ENCODE peak calls at places on chromosome 2, in six cellular contexts. Z, A, G, S, B and R are unnamed samples. For H3K4me1, the result is how much of the 10 kb centered on the place peaks cover.

GRCh38 chr2:44804406-44805235 is 136.9 kb upstream of the SIX3 start:
- DNase-seq in A (no peak), S (no peak), G (no peak), B (no peak), Z (no peak), R (no peak)

GRCh38 chr2:214557884-214558283 is 147.0 kb downstream of the VWC2L start:
- DNase-seq in G (no peak), B (no peak), Z (no peak), S (no peak), A (no peak), R (no peak)

GRCh38 chr2:64457518-64457917 is 3.6 kb downstream of the LGALSL start:
- DNase-seq in Z (no peak), A (no peak), S (no peak), G (no peak), B (no peak), R (no peak)

GRCh38 chr2:69514406-69514805 is 77.2 kb upstream of the NFU1 start:
- DNase-seq in G (peak), Z (peak), B (peak), A (no peak), S (peak), R (no peak)

GRCh38 chr2:68828887-68829708 is 42.1 kb downstream of the BMP10 start:
- DNase-seq in Z (peak), B (peak), A (peak), G (peak), S (peak), R (peak)

GRCh38 chr2:240701091-240701735 is 9.5 kb downstream of the AQP12A start:
- DNase-seq in S (no peak), A (no peak), Z (peak), G (peak), B (no peak), R (no peak)

GRCh38 chr2:73070651-73071451 is 661 bp downstream of the SFXN5 start:
- DNase-seq in Z (peak), G (peak), S (peak), B (peak), A (peak), R (no peak)

GRCh38 chr2:56015631-56016251 is 92.2 kb upstream of the EFEMP1 start:
- DNase-seq in G (no peak), S (no peak), B (no peak), Z (no peak), A (no peak), R (no peak)

GRCh38 chr2:197255550-197255949 is 55.0 kb downstream of the ANKRD44 start:
- DNase-seq in B (peak), Z (no peak), G (peak), S (peak), A (peak), R (no peak)

GRCh38 chr2:152421521-152422367 is 86.8 kb downstream of the FMNL2 start:
- DNase-seq in Z (no peak), S (peak), A (peak), G (no peak), B (no peak), R (peak)

GRCh38 chr2:25073025-25073424 is 31.1 kb downstream of the EFR3B start:
- DNase-seq in Z (no peak), G (no peak), B (no peak), S (no peak), A (no peak), R (no peak)

GRCh38 chr2:105812180-105813044 is 67.7 kb downstream of the NCK2 start:
- DNase-seq in Z (peak), B (no peak), A (peak), G (no peak), S (peak), R (no peak)

GRCh38 chr2:96580771-96581170 is 44.2 kb downstream of the ARID5A start:
- DNase-seq in A (no peak), B (peak), Z (no peak), G (no peak), S (peak), R (no peak)

GRCh38 chr2:215604631-215605030 is 168.8 kb upstream of the FN1 start:
- DNase-seq in A (no peak), G (no peak), B (no peak), Z (no peak), S (no peak), R (no peak)

GRCh38 chr2:190344275-190344827 is 962 bp downstream of the INPP1 start:
- DNase-seq in Z (no peak), S (no peak), A (peak), G (no peak), B (no peak), R (no peak)

GRCh38 chr2:98805412-98806265 is 74.7 kb upstream of the MGAT4A start:
- DNase-seq in A (peak), S (peak), Z (no peak), G (no peak), B (no peak), R (no peak)

GRCh38 chr2:86782748-86783147 is 8.0 kb downstream of the CD8A start:
- DNase-seq in G (no peak), S (no peak), Z (no peak), A (no peak), B (no peak), R (no peak)

GRCh38 chr2:226583715-226584114 is 215.9 kb downstream of the IRS1 start:
- DNase-seq in G (no peak), Z (no peak), B (no peak), S (peak), A (no peak), R (no peak)

GRCh38 chr2:69196327-69197117 is 183.5 kb downstream of the ANTXR1 start:
- DNase-seq in B (no peak), S (peak), Z (no peak), A (no peak), G (no peak), R (no peak)

GRCh38 chr2:15251753-15252152 is 309.4 kb downstream of the NBAS start:
- DNase-seq in S (no peak), G (no peak), Z (no peak), A (no peak), B (no peak), R (no peak)

GRCh38 chr2:208426414-208426813 is 19.8 kb downstream of the PTH2R start:
- DNase-seq in S (no peak), A (no peak), B (no peak), Z (no peak), G (no peak), R (no peak)

GRCh38 chr2:226435146-226435545 is 364.5 kb downstream of the IRS1 start:
- DNase-seq in A (no peak), S (no peak), G (no peak), Z (no peak), B (no peak), R (no peak)

GRCh38 chr2:214482716-214483115 is 71.9 kb downstream of the VWC2L start:
- DNase-seq in B (no peak), Z (no peak), G (no peak), A (no peak), S (no peak), R (no peak)

GRCh38 chr2:132415256-132416079 is 1.1 kb upstream of the GPR39 start:
- DNase-seq in A (no peak), Z (no peak), G (no peak), B (no peak), S (peak), R (no peak)

GRCh38 chr2:224309216-224309615 is 92.7 kb downstream of the FAM124B start:
- DNase-seq in A (no peak), G (no peak), S (peak), Z (no peak), B (no peak), R (no peak)

GRCh38 chr2:241595600-241596140 is 37.1 kb downstream of the BOK start:
- DNase-seq in G (no peak), B (peak), Z (no peak), A (no peak), S (no peak), R (no peak)

GRCh38 chr2:233801357-233802131 is 23.4 kb downstream of the MROH2A start:
- DNase-seq in A (no peak), Z (peak), S (no peak), G (no peak), B (no peak), R (no peak)

GRCh38 chr2:18237298-18237697 is 323.2 kb downstream of the RDH14 start:
- DNase-seq in Z (no peak), A (no peak), S (no peak), B (no peak), G (no peak), R (no peak)

GRCh38 chr2:234289789-234290188 is 207.1 kb downstream of the ARL4C start:
- DNase-seq in Z (no peak), G (peak), B (no peak), A (peak), S (peak), R (peak)

GRCh38 chr2:235654115-235654514 is 160.3 kb downstream of the AGAP1 start:
- DNase-seq in A (no peak), S (peak), B (no peak), Z (no peak), G (no peak), R (no peak)

GRCh38 chr2:231795525-231796327 is 9.5 kb downstream of the COPS7B start:
- DNase-seq in A (peak), G (no peak), Z (no peak), S (peak), B (no peak), R (peak)

GRCh38 chr2:154125900-154126299 is 254.2 kb downstream of the GALNT13 start:
- DNase-seq in B (no peak), G (no peak), A (no peak), S (peak), Z (no peak), R (no peak)

GRCh38 chr2:26623541-26624497 is 17.3 kb downstream of the CIB4 start:
- DNase-seq in G (peak), S (no peak), B (peak), Z (peak), A (peak), R (no peak)

GRCh38 chr2:81324046-81324445 is 1019.5 kb upstream of the LRRTM1 start:
- DNase-seq in B (peak), S (no peak), G (no peak), Z (no peak), A (no peak), R (no peak)

GRCh38 chr2:64391459-64391858 is 62.5 kb upstream of the LGALSL start:
- DNase-seq in Z (no peak), A (no peak), G (no peak), B (no peak), S (peak), R (no peak)

GRCh38 chr2:59885536-59885935 is 667.9 kb downstream of the BCL11A start:
- DNase-seq in S (no peak), G (no peak), Z (no peak), A (no peak), B (peak), R (no peak)

GRCh38 chr2:196967126-196967525 is 40.6 kb upstream of the PGAP1 start:
- DNase-seq in S (peak), B (no peak), G (no peak), A (no peak), Z (no peak), R (no peak)

GRCh38 chr2:9796056-9796792 is 47.0 kb upstream of the TAF1B start:
- DNase-seq in G (no peak), S (no peak), B (peak), Z (no peak), A (no peak), R (no peak)

GRCh38 chr2:174585111-174585510 is 12.5 kb downstream of the WIPF1 start:
- DNase-seq in A (no peak), B (no peak), Z (no peak), G (no peak), S (no peak), R (no peak)

GRCh38 chr2:174014021-174014698 is 49.0 kb upstream of the SP3 start:
- DNase-seq in B (no peak), S (peak), Z (no peak), G (no peak), A (no peak), R (no peak)

GRCh38 chr2:20567926-20568179 is 83.0 kb downstream of the HS1BP3 start:
- DNase-seq in G (no peak), S (no peak), A (no peak), Z (no peak), B (no peak), R (no peak)

GRCh38 chr2:20565101-20565622 is 85.7 kb downstream of the HS1BP3 start:
- DNase-seq in B (no peak), Z (no peak), S (no peak), G (no peak), A (no peak), R (no peak)

GRCh38 chr2:20567159-20567925 is 83.6 kb downstream of the HS1BP3 start:
- DNase-seq in B (peak), A (no peak), S (no peak), G (no peak), Z (no peak), R (no peak)

GRCh38 chr2:20563833-20564232 is 87.1 kb downstream of the HS1BP3 start:
- DNase-seq in S (peak), Z (no peak), B (no peak), G (no peak), A (no peak), R (peak)

GRCh38 chr2:20565623-20566236 is 85.2 kb downstream of the HS1BP3 start:
- DNase-seq in Z (no peak), A (no peak), G (peak), B (no peak), S (no peak), R (no peak)
- H3K4me1 ChIP-seq in Z (under half), A (under half), G (under half), B (under half), S (under half), R (half or more)

GRCh38 chr2:85741811-85742507 is 11.8 kb upstream of the ATOH8 start:
- DNase-seq in G (peak), B (no peak), A (peak), S (peak), Z (peak), R (no peak)

GRCh38 chr2:85737481-85737880 is 16.3 kb upstream of the ATOH8 start:
- DNase-seq in G (no peak), Z (peak), A (peak), B (no peak), S (peak), R (no peak)

GRCh38 chr2:85741211-85741610 is 12.6 kb upstream of the ATOH8 start:
- DNase-seq in Z (no peak), B (no peak), S (no peak), G (peak), A (no peak), R (no peak)

GRCh38 chr2:85737961-85738360 is 15.8 kb upstream of the ATOH8 start:
- DNase-seq in G (no peak), S (no peak), A (no peak), Z (peak), B (no peak), R (no peak)

DNA sequence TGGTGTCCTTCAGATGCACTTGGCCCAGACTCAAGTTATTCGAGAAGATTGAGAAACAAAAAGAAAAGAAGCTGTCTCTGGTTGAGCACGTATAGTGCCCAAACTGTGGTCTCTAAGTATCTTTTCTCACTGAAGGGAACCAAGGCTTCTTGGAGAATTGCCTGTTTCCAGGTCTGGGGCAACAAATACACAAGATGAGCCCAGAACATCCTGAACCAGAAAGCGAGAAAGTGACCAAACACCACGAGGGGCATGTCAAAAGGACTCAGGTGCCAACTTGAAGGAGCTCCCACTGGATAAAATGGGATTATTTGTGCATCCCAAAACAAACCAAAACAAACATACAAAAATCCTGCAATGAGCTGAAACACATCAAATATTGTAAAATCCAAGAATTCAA is 13.6 kb upstream of the ATOH8 start:
- DNase-seq in G (no peak), B (no peak), S (no peak), A (no peak), Z (no peak), R (no peak)
- H3K4me1 ChIP-seq in G (half or more), B (under half), S (half or more), A (under half), Z (under half), R (under half)

DNA sequence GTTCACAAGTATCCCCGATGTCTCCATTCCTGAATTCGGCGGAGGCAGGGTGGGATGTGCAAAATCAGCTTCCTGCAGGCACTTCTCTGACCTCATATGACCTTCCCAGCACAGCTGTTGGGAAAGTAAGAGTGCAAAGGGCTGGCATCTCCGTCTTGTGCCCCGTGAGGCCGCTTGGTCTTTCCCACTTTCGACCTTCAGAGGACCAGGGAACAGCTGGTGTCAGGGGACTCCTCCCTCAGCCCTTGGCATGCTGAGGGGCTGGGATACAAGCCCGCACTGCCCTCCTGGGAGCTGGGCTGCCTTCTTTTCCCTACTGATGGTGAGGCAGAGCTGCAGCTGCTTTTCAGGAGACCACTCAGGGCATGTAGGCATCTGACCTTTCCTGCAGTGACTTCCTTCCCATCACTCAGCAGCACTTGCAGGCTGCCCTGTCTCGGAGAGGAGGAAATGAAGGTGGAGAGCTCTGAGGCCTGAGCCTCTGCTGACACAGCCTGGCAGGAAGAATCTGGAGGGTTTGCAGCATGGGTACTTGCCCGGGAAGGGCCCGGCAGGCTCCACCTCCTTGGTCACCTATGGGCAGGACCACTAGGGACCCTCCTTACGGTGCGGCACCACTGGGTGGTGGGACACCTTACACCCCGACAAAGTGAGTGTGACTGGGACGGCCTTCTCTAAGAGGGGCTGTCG is 277.2 kb upstream of the HS6ST1 start:
- DNase-seq in A (no peak), S (no peak), B (peak), Z (peak), G (no peak), R (no peak)
- H3K4me1 ChIP-seq in A (under half), S (under half), B (under half), Z (under half), G (under half), R (under half)

GRCh38 chr2:155866477-155866876 is 466.0 kb downstream of the NR4A2 start:
- DNase-seq in G (no peak), B (no peak), S (no peak), Z (no peak), A (no peak), R (no peak)
- H3K4me1 ChIP-seq in G (under half), B (under half), S (under half), Z (under half), A (under half), R (under half)

DNA sequence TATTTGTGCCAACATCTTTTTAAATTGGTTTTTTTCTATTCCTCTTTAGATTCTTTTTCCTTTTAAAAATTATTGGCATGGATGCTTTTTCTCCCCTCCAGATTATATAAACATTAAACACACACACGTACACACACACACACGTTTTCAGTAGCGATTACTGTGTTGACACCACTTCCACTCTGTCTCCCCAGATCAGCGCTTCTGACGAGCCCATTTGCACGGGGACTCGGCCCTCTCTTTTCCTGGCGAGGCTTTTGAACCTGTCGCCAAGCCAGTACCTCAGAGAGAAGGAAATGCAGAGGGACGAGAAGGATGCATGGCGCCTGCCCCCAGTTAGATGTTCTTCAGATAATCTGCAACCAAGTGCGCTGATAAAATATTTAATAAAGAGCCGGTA is 1.1 kb upstream of the TBR1 start:
- DNase-seq in S (peak), Z (no peak), G (no peak), A (no peak), B (peak), R (no peak)
- H3K4me1 ChIP-seq in S (under half), Z (under half), G (under half), A (under half), B (under half), R (under half)

GRCh38 chr2:108587621-108588020 is 53.4 kb downstream of the LIMS1 start:
- DNase-seq in Z (no peak), A (peak), S (peak), G (no peak), B (no peak), R (no peak)

GRCh38 chr2:108585446-108585845 is 51.2 kb downstream of the LIMS1 start:
- DNase-seq in A (peak), G (no peak), Z (no peak), S (no peak), B (no peak), R (no peak)

GRCh38 chr2:108588070-108588668 is 53.9 kb downstream of the LIMS1 start:
- DNase-seq in Z (no peak), A (no peak), S (peak), B (no peak), G (no peak), R (no peak)

GRCh38 chr2:108586116-108586515 is 51.8 kb downstream of the LIMS1 start:
- DNase-seq in A (no peak), B (no peak), S (peak), G (no peak), Z (no peak), R (no peak)

GRCh38 chr2:108586631-108587030 is 52.4 kb downstream of the LIMS1 start:
- DNase-seq in A (no peak), B (no peak), G (no peak), Z (no peak), S (peak), R (no peak)
- H3K4me1 ChIP-seq in A (under half), B (under half), G (half or more), Z (under half), S (under half), R (under half)

DNA sequence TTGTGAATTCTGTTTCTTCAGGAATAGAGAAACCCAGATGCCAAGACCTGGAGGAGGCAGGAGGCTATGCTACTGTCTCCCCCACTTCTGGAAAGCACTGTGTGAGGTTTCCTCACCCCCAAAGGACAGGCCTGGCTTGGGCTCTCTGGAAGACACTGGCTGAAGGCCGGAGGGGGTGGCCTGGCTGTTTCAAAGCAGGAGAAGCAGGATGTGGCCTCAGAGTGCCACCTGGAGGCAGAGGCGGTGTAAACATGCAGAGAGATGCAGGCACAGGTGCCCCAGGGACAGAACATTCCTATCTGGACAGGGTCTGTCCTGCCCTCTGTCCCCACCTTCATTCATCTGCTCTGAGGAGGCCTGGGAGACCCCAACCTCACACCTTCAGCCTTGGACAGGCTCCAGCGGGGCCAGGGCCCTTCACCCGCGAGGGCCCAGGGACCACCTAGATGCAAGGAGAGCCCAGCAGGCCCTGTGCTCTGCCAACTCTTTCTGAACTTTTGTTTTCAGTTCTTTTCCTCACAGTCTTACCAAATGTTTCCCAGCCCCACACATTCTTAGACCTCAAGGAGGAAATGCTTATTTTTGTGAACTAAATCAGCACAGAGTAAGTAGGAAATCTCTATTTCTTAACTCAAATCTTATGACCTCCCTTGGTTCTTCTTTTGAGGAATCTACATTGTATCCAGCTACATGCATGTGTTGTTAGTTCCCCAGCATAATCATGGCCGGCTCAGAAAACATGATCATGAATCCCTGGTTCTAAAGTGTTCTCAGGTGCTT is 79.2 kb downstream of the LONRF2 start:
- DNase-seq in Z (peak), A (peak), S (peak), G (peak), B (peak), R (no peak)
- H3K4me1 ChIP-seq in Z (under half), A (under half), S (under half), G (under half), B (under half), R (under half)